ENCODE peak calls at places on chromosomes 7 and 10, in five cellular contexts. S is choroid plexus epithelial cell, E is A549, B is RWPE1, M is transverse colon. Q is an unnamed sample.
A peak's percentile ranks its signal among the peaks of the same experiment; 100 is the strongest.

GRCh38 chr10:13658256-13658655 is 71.5 kb downstream of the PRPF18 start:
- DNase-seq in B (no peak), E (no peak), M (no peak), S (no peak), Q (no peak)

GRCh38 chr10:14860782-14861181 is 17.9 kb upstream of the SUV39H2 start:
- DNase-seq in S (no peak), E (no peak), M (peak; percentile 81), B (no peak), Q (no peak)

GRCh38 chr10:48614481-48615383 is 9.9 kb upstream of the ARHGAP22 start:
- DNase-seq in S (peak; percentile 58), E (peak; percentile 22), M (no peak), B (no peak), Q (no peak)

GRCh38 chr10:97230146-97230545 is 44.4 kb upstream of the SLIT1 start:
- DNase-seq in B (no peak), S (peak; percentile 26), M (no peak), E (no peak), Q (no peak)

GRCh38 chr7:143988986-143989745 is 11.0 kb upstream of the OR6B1 start:
- DNase-seq in S (peak; percentile 52), E (no peak), M (no peak), B (no peak), Q (no peak)

GRCh38 chr7:111083423-111083822 is 7.5 kb upstream of the LRRN3 start:
- DNase-seq in M (no peak), B (no peak), E (no peak), S (peak; percentile 74), Q (no peak)

GRCh38 chr7:37359662-37360444 is 88.8 kb downstream of the ELMO1 start:
- DNase-seq in E (no peak), B (no peak), M (no peak), S (no peak), Q (no peak)

GRCh38 chr7:43735802-43736603 is 6.7 kb upstream of the COA1 start:
- DNase-seq in B (no peak), E (no peak), S (peak; percentile 48), M (no peak), Q (no peak)

GRCh38 chr10:79127151-79127961 is 58.6 kb downstream of the ZMIZ1 start:
- DNase-seq in M (peak; percentile 61), E (peak; percentile 98), S (peak; percentile 87), B (peak; percentile 74), Q (peak; percentile 91)

GRCh38 chr7:151273646-151274375 is 25.3 kb upstream of the SMARCD3 start:
- DNase-seq in B (no peak), S (no peak), E (no peak), M (no peak), Q (no peak)

GRCh38 chr7:34727464-34727995 is 69.5 kb downstream of the NPSR1 start:
- DNase-seq in B (no peak), S (no peak), M (no peak), E (no peak), Q (no peak)

GRCh38 chr7:145876376-145876775 is 240.2 kb upstream of the CNTNAP2 start:
- DNase-seq in S (no peak), M (no peak), E (no peak), B (no peak), Q (no peak)

GRCh38 chr7:144378651-144379050 is 23.4 kb downstream of the ARHGEF5 start:
- DNase-seq in E (no peak), B (no peak), M (no peak), S (no peak), Q (no peak)

GRCh38 chr7:156060925-156061324 is 248.7 kb upstream of the SHH start:
- DNase-seq in S (no peak), E (no peak), B (no peak), M (no peak), Q (no peak)

GRCh38 chr7:4633012-4633411 is 49.1 kb upstream of the FOXK1 start:
- DNase-seq in M (no peak), E (peak; percentile 55), S (peak; percentile 55), B (peak; percentile 54), Q (peak; percentile 65)

GRCh38 chr7:140631602-140632001 is 9.0 kb downstream of the DENND2A start:
- DNase-seq in E (no peak), M (no peak), S (no peak), B (no peak), Q (no peak)

GRCh38 chr7:51253157-51253556 is 63.5 kb downstream of the COBL start:
- DNase-seq in M (no peak), B (peak; percentile 14), E (no peak), S (no peak), Q (peak; percentile 49)

GRCh38 chr7:135755351-135755753 is 6.7 kb upstream of the FAM180A start:
- DNase-seq in S (no peak), M (no peak), B (no peak), E (no peak), Q (no peak)

DNA sequence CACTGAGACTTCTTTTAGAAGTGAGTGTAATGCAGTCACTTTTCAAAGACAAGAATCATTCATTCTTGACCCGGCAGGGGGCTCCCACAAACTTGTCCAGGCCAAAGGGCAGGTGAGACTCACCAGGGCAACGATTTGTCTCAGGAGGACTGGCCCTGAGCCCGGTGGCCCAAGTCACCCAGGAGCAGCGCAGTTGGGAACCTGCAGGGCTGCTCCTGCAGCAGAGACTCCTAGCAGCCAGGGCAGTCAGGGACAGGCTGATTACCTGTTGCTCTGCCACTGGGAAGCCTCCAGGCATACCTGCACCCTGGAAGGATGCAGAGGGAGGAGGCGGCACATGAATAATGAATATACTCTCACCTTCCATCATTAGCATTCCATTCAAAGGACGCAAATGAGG is 99.3 kb downstream of the C10orf90 start:
- DNase-seq in B (no peak), S (no peak), M (no peak), E (no peak), Q (no peak)
- TF ChIP-seq CTCF in B (no peak), S (no peak), M (no peak), E (no peak), Q (no peak)

GRCh38 chr7:100744605-100745004 is 11.2 kb downstream of the ZAN start:
- DNase-seq in E (no peak), S (no peak), B (no peak), M (no peak), Q (no peak)

GRCh38 chr7:100739934-100740333 is 6.5 kb downstream of the ZAN start:
- DNase-seq in E (no peak), M (no peak), S (no peak), B (no peak), Q (no peak)

GRCh38 chr7:100745184-100745583 is 11.8 kb downstream of the ZAN start:
- DNase-seq in B (peak; percentile 36), M (peak; percentile 17), S (peak; percentile 64), E (no peak), Q (no peak)
- TF ChIP-seq CTCF in B (no peak), M (no peak), S (no peak), E (no peak), Q (no peak)

DNA sequence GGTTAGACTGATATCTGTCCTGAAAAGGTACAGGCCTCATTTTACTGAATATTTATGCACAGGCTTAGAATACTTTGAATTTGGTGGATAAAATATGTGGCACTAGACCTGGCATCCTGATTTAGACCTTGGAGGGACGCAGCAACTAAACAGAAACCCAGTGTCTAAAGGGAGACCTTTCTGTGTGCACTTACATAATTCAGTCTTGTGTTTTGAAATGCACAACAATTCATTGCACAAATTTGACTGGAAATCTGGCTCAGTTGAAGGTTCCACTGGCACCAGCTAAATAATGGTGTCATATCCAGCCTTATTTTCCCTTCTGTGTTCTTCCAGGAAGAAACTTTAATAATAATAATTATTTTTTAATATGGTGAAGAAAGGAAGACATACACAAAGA is 142.1 kb downstream of the SND1 start:
- DNase-seq in S (no peak), B (no peak), M (no peak), E (no peak), Q (no peak)
- TF ChIP-seq CTCF in S (no peak), B (no peak), M (no peak), E (no peak), Q (no peak)

GRCh38 chr10:70650751-70651150 is 21.6 kb upstream of the ADAMTS14 start:
- DNase-seq in M (no peak), E (no peak), S (no peak), B (no peak), Q (no peak)
- TF ChIP-seq CTCF in M (no peak), E (no peak), S (no peak), B (no peak), Q (no peak)

DNA sequence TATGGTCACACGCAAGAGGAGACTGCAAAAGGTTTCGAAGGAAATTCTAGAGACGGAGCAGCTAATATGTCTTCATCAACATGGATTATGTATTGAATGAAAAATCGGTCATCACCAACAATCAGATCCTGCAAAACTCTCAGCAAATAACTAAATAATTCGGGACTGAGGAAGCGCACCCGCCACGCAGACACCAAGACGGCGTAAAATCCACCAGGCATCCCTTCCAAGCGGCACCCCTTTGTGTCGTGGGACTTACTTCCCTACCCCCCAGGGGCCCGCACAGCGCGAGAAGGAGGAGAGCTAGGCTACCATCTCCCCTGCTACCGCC is 749 bp downstream of the ARL3 start:
- DNase-seq in E (peak; percentile 97), M (no peak), B (no peak), S (no peak), Q (no peak)
- TF ChIP-seq CTCF in E (peak; percentile 15), M (no peak), B (peak; percentile 27), S (peak; percentile 54), Q (no peak)

DNA sequence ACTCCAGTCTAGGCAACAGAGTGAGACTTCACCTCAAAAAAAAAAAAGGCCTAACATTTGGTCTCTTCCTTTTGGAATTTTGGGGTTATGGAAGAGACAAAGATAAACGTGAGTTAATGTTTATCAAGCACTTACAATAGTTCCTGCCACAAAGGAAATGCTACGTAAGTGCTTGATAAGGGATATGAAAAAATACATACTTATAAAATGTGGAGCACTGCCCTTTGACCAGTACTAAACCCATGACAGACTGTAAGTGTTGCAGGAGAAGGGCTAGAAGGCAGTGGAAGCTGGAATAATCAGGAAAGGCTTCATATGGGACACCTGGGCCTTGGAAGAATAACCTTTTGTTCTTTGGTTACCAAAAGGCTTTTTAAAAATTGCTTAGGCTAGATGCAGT is 25.5 kb downstream of the TMEM248 start:
- DNase-seq in E (no peak), M (peak; percentile 35), S (peak; percentile 24), B (no peak), Q (no peak)
- TF ChIP-seq CTCF in E (no peak), M (no peak), S (no peak), B (no peak), Q (no peak)

GRCh38 chr7:158034571-158034970 is 553.1 kb downstream of the PTPRN2 start:
- DNase-seq in S (no peak), M (no peak), B (no peak), E (no peak), Q (no peak)
- TF ChIP-seq CTCF in S (no peak), M (no peak), B (no peak), E (no peak), Q (no peak)

GRCh38 chr10:102393411-102394078 is 2.0 kb upstream of the NFKB2 start:
- DNase-seq in E (no peak), S (no peak), M (no peak), B (no peak), Q (no peak)
- TF ChIP-seq CTCF in E (no peak), S (peak; percentile 84), M (no peak), B (peak; percentile 93), Q (peak; percentile 78)